ENCODE peak calls at places on chromosomes 1 and 21, in five cellular contexts. H is tibial artery, S is kidney, I is GM12878, W is heart left ventricle. A is an unnamed sample.

GRCh38 chr1:23478896-23479790 is 4.8 kb downstream of the ASAP3 start:
- DNase-seq in H (peak; percentile 87), S (peak; percentile 92), I (no peak), W (peak; percentile 77), A (peak; percentile 85)

GRCh38 chr21:25788677-25789076 is 53.9 kb downstream of the GABPA start:
- DNase-seq in H (no peak), S (no peak), I (no peak), W (no peak), A (no peak)

GRCh38 chr1:193905288-193906085 is 719.1 kb upstream of the B3GALT2 start:
- DNase-seq in H (no peak), S (no peak), I (no peak), W (no peak), A (no peak)

GRCh38 chr1:183922197-183922596 is 115.3 kb downstream of the COLGALT2 start:
- DNase-seq in H (no peak), S (no peak), I (no peak), W (no peak), A (no peak)

GRCh38 chr1:225919906-225920305 is 4.1 kb downstream of the PYCR2 start:
- DNase-seq in H (peak; percentile 80), S (peak; percentile 94), I (peak; percentile 17), W (peak; percentile 70), A (peak; percentile 59)

GRCh38 chr1:105874621-105875020 is 1181.9 kb upstream of the PRMT6 start:
- DNase-seq in H (no peak), S (no peak), I (no peak), W (no peak), A (no peak)

GRCh38 chr1:169322138-169322537 is 45.5 kb downstream of the NME7 start:
- DNase-seq in H (no peak), S (no peak), I (no peak), W (no peak), A (no peak)

GRCh38 chr21:31558839-31559367 is 100.6 kb upstream of the SOD1 start:
- DNase-seq in H (peak; percentile 37), S (peak; percentile 94), I (peak; percentile 54), W (peak; percentile 85), A (peak; percentile 82)

GRCh38 chr1:89942825-89943658 is 51.9 kb upstream of the ZNF326 start:
- DNase-seq in H (no peak), S (no peak), I (no peak), W (no peak), A (no peak)

GRCh38 chr21:44865561-44866280 is 7.8 kb downstream of the PTTG1IP start:
- DNase-seq in H (no peak), S (peak; percentile 31), I (no peak), W (no peak), A (no peak)

GRCh38 chr1:161736332-161736969 is 13.1 kb upstream of the DUSP12 start:
- DNase-seq in H (no peak), S (no peak), I (no peak), W (no peak), A (no peak)

GRCh38 chr1:100921110-100921706 is 25.3 kb downstream of the SLC30A7 start:
- DNase-seq in H (no peak), S (no peak), I (no peak), W (no peak), A (no peak)

GRCh38 chr1:26856181-26856580 is 6.8 kb upstream of the SFN start:
- DNase-seq in H (no peak), S (no peak), I (no peak), W (no peak), A (no peak)

GRCh38 chr1:159492575-159493323 is 43.1 kb downstream of the OR10J5 start:
- DNase-seq in H (no peak), S (no peak), I (no peak), W (no peak), A (no peak)

GRCh38 chr1:67626495-67627235 is 58.3 kb upstream of the GADD45A start:
- DNase-seq in H (no peak), S (no peak), I (no peak), W (no peak), A (no peak)

GRCh38 chr1:25821112-25821476 is 1.3 kb downstream of the MTFR1L start:
- DNase-seq in H (no peak), S (peak; percentile 42), I (no peak), W (no peak), A (no peak)

GRCh38 chr1:50831300-50832061 is 128.6 kb downstream of the FAF1 start:
- DNase-seq in H (no peak), S (no peak), I (no peak), W (no peak), A (no peak)

GRCh38 chr1:201122321-201123017 is 4.5 kb downstream of the ASCL5 start:
- DNase-seq in H (no peak), S (no peak), I (no peak), W (no peak), A (no peak)

GRCh38 chr21:27799861-27800260 is 833.0 kb upstream of the ADAMTS5 start:
- DNase-seq in H (no peak), S (no peak), I (no peak), W (no peak), A (no peak)

GRCh38 chr1:9685833-9686232 is 34.3 kb downstream of the PIK3CD start:
- DNase-seq in H (no peak), S (no peak), I (no peak), W (no peak), A (no peak)

GRCh38 chr21:21029159-21029558 is 30.9 kb downstream of the NCAM2 start:
- DNase-seq in H (no peak), S (no peak), I (no peak), W (no peak), A (no peak)

GRCh38 chr21:16667395-16667794 is 845.4 kb upstream of the CXADR start:
- DNase-seq in H (no peak), S (no peak), I (no peak), W (no peak), A (no peak)

GRCh38 chr1:57422271-57423134 is 1.4 kb downstream of the DAB1 start:
- DNase-seq in H (no peak), S (no peak), I (no peak), W (peak; percentile 7), A (no peak)

GRCh38 chr1:2608434-2609055 is 22.0 kb downstream of the PRXL2B start:
- DNase-seq in H (no peak), S (no peak), I (no peak), W (no peak), A (no peak)

GRCh38 chr1:115337633-115338456 is at the start of gene NGF:
- DNase-seq in H (peak; percentile 52), S (peak; percentile 71), I (no peak), W (peak; percentile 44), A (no peak)

GRCh38 chr1:111082421-111083192 is 57.3 kb downstream of the DRAM2 start:
- DNase-seq in H (no peak), S (no peak), I (peak; percentile 17), W (no peak), A (no peak)

GRCh38 chr1:234944439-234945369 is 183.9 kb downstream of the TOMM20 start:
- DNase-seq in H (no peak), S (no peak), I (no peak), W (no peak), A (no peak)

DNA sequence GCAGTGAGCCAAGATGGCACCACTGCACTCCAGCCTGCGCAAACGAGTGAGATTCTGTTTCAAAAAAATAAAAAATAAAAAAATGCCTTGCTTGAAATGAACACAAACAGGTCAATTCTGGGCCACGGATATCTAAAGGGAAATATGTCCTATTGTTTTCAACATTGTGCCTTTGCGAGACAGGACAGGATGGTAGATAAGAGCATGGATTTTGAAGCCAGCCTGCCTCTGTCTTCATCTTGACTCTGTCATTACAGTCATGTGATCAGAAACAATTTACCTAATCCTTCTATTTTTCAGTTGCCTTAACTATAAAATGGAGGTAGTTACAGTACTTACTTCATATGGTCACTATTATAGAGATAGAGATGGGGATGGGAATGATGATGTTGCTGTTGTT is 56.7 kb upstream of the ZSWIM5 start:
- DNase-seq in H (no peak), S (no peak), I (no peak), W (no peak), A (no peak)
- TF ChIP-seq CTCF in H (no peak), S (no peak), I (no peak), W (no peak), A (no peak)

GRCh38 chr1:204873176-204873575 is 2.5 kb downstream of the NFASC start:
- DNase-seq in H (no peak), S (no peak), I (no peak), W (no peak), A (no peak)

GRCh38 chr1:204874274-204874673 is 3.6 kb downstream of the NFASC start:
- DNase-seq in H (no peak), S (no peak), I (no peak), W (no peak), A (no peak)

GRCh38 chr1:204872262-204872881 is 1.7 kb downstream of the NFASC start:
- DNase-seq in H (no peak), S (no peak), I (no peak), W (peak; percentile 32), A (no peak)

GRCh38 chr1:204875255-204875654 is 4.6 kb downstream of the NFASC start:
- DNase-seq in H (no peak), S (no peak), I (no peak), W (no peak), A (no peak)

GRCh38 chr1:204873714-204874113 is 3.1 kb downstream of the NFASC start:
- DNase-seq in H (no peak), S (no peak), I (no peak), W (no peak), A (no peak)
- H3K27ac ChIP-seq in H (no peak overlapping the region), S (no peak overlapping the region), I (no peak overlapping the region), W (peak overlapping the region; percentile 44), A (no peak overlapping the region)

GRCh38 chr1:155932487-155932886 is 1.7 kb downstream of the KHDC4 start:
- DNase-seq in H (no peak), S (no peak), I (no peak), W (no peak), A (no peak)

GRCh38 chr1:155932085-155932484 is 2.1 kb downstream of the KHDC4 start:
- DNase-seq in H (no peak), S (no peak), I (no peak), W (no peak), A (no peak)

GRCh38 chr1:155929057-155929456 is 5.2 kb downstream of the KHDC4 start:
- DNase-seq in H (no peak), S (no peak), I (no peak), W (no peak), A (no peak)

GRCh38 chr1:155933591-155934096 is 569 bp downstream of the KHDC4 start:
- DNase-seq in H (no peak), S (peak; percentile 77), I (no peak), W (no peak), A (no peak)

DNA sequence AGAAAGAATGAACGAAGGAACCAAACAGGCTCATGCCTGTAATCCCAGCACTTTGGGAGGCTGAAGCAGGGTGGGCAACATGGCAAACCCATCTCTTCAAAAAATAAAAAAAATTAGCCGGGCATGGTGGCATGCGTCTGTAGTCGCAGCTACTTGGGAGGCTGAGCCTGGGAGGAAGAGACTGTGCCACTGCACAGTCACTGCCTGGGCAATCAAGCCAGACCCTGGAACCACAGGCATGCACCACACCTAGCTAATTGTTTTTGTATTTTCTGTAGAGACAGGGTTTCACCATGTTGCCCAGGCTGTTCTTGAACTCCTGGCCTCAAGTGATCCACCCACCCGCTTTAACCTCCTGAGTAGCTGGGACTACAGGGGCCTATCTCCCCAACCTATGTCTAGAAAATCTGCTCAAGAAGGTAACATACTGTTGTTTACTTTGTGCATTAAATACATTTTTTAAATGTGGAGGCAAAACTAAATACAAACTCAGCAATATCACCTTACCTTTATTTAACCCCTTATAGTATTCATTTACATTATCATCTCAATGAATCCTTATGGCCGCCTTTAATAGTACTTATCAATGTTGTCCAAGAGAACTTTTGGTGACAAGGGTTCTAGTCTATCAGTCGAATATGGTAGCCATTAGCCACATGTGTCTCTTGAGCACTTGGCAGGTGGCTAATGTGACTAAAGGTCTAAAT is 2.7 kb downstream of the KHDC4 start:
- DNase-seq in H (no peak), S (no peak), I (no peak), W (no peak), A (no peak)
- H3K36me3 ChIP-seq in H (peaks cover 52% of the 10 kb centered on the region), S (peaks cover 16% of the 10 kb centered on the region), I (peaks cover 5% of the 10 kb centered on the region), W (peaks cover 71% of the 10 kb centered on the region), A (peaks cover 24% of the 10 kb centered on the region)

GRCh38 chr1:167720965-167721616 is 691 bp upstream of the MPZL1 start:
- DNase-seq in H (no peak), S (no peak), I (no peak), W (peak; percentile 44), A (no peak)
- TF ChIP-seq CTCF in H (no peak), S (peak; percentile 15), I (no peak), W (peak; percentile 45), A (peak; percentile 4)

A was measured in lung.